ENCODE peak calls at places on chromosomes 4 and X, in six cellular contexts. One of them, this sample, is unnamed.

GRCh38 chr4:146582864-146583263 is 55.8 kb upstream of the POU4F2 start:
- DNase-seq in HCT116: peak; percentile 3
- DNase-seq in stomach: no peak
- DNase-seq in breast epithelium: no peak
- DNase-seq in spleen: no peak
- DNase-seq in GM12892: no peak
- DNase-seq in this sample: no peak

GRCh38 chrX:98357146-98357545 is 1473.4 kb downstream of the RPA4 start:
- DNase-seq in HCT116: no peak
- DNase-seq in spleen: no peak
- DNase-seq in stomach: no peak
- DNase-seq in GM12892: no peak
- DNase-seq in breast epithelium: no peak
- DNase-seq in this sample: no peak

GRCh38 chrX:153973127-153974002 is 811 bp downstream of the TMEM187 start:
- DNase-seq in spleen: peak; percentile 80
- DNase-seq in HCT116: no peak
- DNase-seq in GM12892: no peak
- DNase-seq in breast epithelium: no peak
- DNase-seq in stomach: no peak
- DNase-seq in this sample: no peak

GRCh38 chrX:109672239-109672638 is 47.3 kb upstream of the KCNE5 start:
- DNase-seq in GM12892: no peak
- DNase-seq in stomach: no peak
- DNase-seq in breast epithelium: no peak
- DNase-seq in HCT116: no peak
- DNase-seq in spleen: no peak
- DNase-seq in this sample: no peak

GRCh38 chr4:186642998-186643397 is 80.7 kb downstream of the FAT1 start:
- DNase-seq in HCT116: no peak
- DNase-seq in spleen: no peak
- DNase-seq in breast epithelium: no peak
- DNase-seq in GM12892: no peak
- DNase-seq in stomach: no peak
- DNase-seq in this sample: no peak

GRCh38 chr4:43331226-43332078 is 438.9 kb downstream of the GRXCR1 start:
- DNase-seq in spleen: no peak
- DNase-seq in HCT116: no peak
- DNase-seq in stomach: no peak
- DNase-seq in GM12892: no peak
- DNase-seq in breast epithelium: no peak
- DNase-seq in this sample: no peak

GRCh38 chrX:15376956-15377355 is 7.3 kb downstream of the VEGFD start:
- DNase-seq in breast epithelium: no peak
- DNase-seq in GM12892: no peak
- DNase-seq in spleen: no peak
- DNase-seq in stomach: no peak
- DNase-seq in HCT116: no peak
- DNase-seq in this sample: no peak

GRCh38 chr4:12270546-12270945 is 841.9 kb upstream of the HS3ST1 start:
- DNase-seq in spleen: no peak
- DNase-seq in stomach: no peak
- DNase-seq in breast epithelium: no peak
- DNase-seq in GM12892: no peak
- DNase-seq in HCT116: no peak
- DNase-seq in this sample: no peak

GRCh38 chr4:73021634-73022033 is 47.9 kb downstream of the COX18 start:
- DNase-seq in HCT116: peak; percentile 22
- DNase-seq in breast epithelium: no peak
- DNase-seq in GM12892: no peak
- DNase-seq in stomach: no peak
- DNase-seq in spleen: no peak
- DNase-seq in this sample: no peak

GRCh38 chr4:88244821-88245579 is 39.4 kb downstream of the PPM1K start:
- DNase-seq in stomach: no peak
- DNase-seq in breast epithelium: no peak
- DNase-seq in spleen: peak; percentile 89
- DNase-seq in GM12892: peak; percentile 27
- DNase-seq in HCT116: no peak
- DNase-seq in this sample: peak; percentile 47

GRCh38 chr4:41319553-41319952 is 62.8 kb downstream of the UCHL1 start:
- DNase-seq in spleen: no peak
- DNase-seq in HCT116: peak; percentile 49
- DNase-seq in stomach: no peak
- DNase-seq in GM12892: no peak
- DNase-seq in breast epithelium: no peak
- DNase-seq in this sample: no peak

GRCh38 chrX:74009041-74009440 is 294.9 kb upstream of the ZCCHC13 start:
- DNase-seq in stomach: no peak
- DNase-seq in GM12892: no peak
- DNase-seq in breast epithelium: no peak
- DNase-seq in HCT116: no peak
- DNase-seq in spleen: no peak
- DNase-seq in this sample: no peak

GRCh38 chr4:98260047-98260578 is 1.1 kb upstream of the RAP1GDS1 start:
- DNase-seq in GM12892: peak; percentile 15
- DNase-seq in stomach: peak; percentile 56
- DNase-seq in breast epithelium: peak; percentile 61
- DNase-seq in spleen: no peak
- DNase-seq in HCT116: peak; percentile 7
- DNase-seq in this sample: peak; percentile 47

GRCh38 chr4:98261291-98262271 is at the start of gene RAP1GDS1:
- DNase-seq in GM12892: peak; percentile 34
- DNase-seq in HCT116: peak; percentile 22
- DNase-seq in stomach: peak; percentile 39
- DNase-seq in breast epithelium: peak; percentile 51
- DNase-seq in spleen: peak; percentile 91
- DNase-seq in this sample: peak; percentile 57

GRCh38 chr4:98262431-98262830 is 1.2 kb downstream of the RAP1GDS1 start:
- DNase-seq in breast epithelium: no peak
- DNase-seq in spleen: no peak
- DNase-seq in HCT116: no peak
- DNase-seq in stomach: no peak
- DNase-seq in GM12892: no peak
- DNase-seq in this sample: no peak

DNA sequence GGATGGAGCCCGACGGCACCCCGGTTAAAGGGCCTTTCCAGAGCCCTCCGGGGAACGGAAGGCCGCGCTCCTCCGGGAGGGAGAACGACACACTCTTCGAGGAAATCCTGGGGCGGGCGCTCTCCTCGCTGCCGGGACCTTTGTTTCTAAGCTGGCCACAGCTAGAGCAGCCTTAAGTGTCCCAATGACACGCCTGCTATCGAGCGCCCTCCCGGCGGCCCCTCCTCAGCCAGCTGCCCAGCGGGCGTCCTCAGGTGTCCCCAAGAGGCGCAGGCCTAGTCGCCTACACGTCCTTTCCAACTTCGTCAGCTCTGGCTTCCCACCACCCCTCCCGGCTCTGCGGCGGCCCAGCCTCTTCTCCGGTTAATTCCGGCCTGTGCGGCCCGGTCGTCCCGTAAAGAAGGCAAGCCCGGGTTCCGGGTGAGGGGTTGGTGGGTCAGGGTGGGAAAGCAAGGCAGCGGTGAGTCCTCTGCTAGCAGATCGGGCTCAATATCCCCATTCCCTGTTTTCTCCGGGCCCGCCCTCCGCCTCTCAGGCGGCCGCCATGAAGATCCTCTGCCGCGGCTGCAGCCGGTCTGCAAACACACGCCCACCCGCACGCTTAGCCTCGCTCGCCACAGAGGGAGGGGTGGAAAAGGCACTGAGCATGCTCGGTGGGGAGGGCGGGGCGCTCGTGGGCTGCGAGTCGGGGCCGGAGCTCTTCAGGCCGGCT is 449 bp upstream of the RAP1GDS1 start:
- DNase-seq in spleen: peak; percentile 99
- DNase-seq in GM12892: peak; percentile 86
- DNase-seq in stomach: peak; percentile 94
- DNase-seq in breast epithelium: peak; percentile 93
- DNase-seq in HCT116: peak; percentile 89
- DNase-seq in this sample: peak; percentile 92
- TF ChIP-seq POLR2A in spleen: peak; percentile 81
- TF ChIP-seq POLR2A in GM12892: peak; percentile 69
- TF ChIP-seq POLR2A in stomach: peak; percentile 78
- TF ChIP-seq POLR2A in breast epithelium: peak; percentile 85
- TF ChIP-seq POLR2A in HCT116: peak; percentile 86
- TF ChIP-seq POLR2A in this sample: peak; percentile 97

DNA sequence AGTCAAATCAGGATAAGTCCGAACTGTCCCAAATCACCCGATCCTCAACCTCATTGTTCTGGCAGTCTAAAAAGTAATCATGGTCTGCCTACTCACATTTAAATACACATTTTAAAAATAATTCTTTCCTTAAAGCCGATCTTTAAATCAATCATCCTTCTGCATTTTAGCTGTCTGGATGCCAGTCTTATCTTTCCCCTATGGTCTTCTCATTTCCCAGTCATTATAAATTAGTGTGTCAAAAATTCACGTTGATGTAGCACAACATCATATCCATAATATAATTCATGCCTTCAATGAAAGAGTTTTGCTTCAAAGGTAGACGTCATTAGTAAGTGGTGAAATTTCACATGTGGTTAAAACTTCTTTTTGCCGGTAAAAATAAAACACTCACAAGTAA is 108.1 kb upstream of the FRG1 start:
- DNase-seq in GM12892: no peak
- DNase-seq in HCT116: no peak
- DNase-seq in spleen: no peak
- DNase-seq in breast epithelium: no peak
- DNase-seq in stomach: no peak
- DNase-seq in this sample: no peak
- TF ChIP-seq POLR2AphosphoS5 in GM12892: no peak
- TF ChIP-seq POLR2AphosphoS5 in HCT116: no peak
- TF ChIP-seq POLR2AphosphoS5 in spleen: no peak
- TF ChIP-seq POLR2AphosphoS5 in breast epithelium: no peak
- TF ChIP-seq POLR2AphosphoS5 in stomach: no peak
- TF ChIP-seq POLR2AphosphoS5 in this sample: no peak

DNA sequence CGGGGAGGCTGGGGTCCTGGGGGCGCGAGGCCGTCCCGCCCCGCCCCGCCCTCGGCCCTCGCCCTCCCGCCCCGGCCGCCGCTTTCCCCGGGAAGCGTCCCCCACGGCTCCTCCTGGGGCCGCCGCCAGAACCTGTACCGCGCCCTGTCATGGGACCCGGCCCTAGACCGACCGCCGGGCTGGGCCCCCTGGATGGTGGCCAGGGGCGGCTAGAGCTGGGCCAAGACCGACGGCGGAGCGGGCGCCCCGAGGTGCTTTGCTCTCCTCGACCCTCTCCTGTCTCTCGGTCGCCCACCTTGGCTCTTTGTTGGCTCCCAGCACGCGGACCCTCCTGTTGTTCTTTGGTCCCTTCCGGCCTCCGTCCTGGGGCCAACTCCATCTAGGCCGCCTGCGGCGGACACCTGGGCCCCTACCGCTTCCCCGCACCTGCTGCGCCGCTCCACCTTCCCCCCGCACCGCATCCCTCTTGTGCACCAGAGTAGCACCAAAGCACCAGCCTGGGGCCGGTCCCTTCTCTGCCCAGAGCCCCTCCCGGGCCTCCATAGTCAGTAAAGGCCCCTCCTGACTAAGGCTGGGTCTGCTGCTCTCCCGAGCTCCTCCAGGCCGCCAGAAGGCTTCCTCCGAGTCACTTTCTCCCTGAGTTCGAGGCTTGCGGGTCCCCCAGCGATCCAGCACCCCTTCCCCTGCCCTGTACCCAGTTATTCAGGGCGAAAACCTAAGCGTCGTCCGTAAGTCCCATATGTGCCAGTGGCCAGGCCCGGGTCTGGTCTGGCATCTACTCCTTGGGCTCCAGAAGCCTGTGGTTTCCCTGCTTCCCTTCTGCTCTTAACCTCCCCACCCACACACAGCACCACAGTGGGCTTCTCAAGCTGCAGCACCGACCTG is 587 bp downstream of the TACC3 start:
- DNase-seq in HCT116: no peak
- DNase-seq in spleen: peak; percentile 80
- DNase-seq in breast epithelium: no peak
- DNase-seq in stomach: no peak
- DNase-seq in GM12892: no peak
- DNase-seq in this sample: peak; percentile 24
- TF ChIP-seq POLR2A in HCT116: no peak
- TF ChIP-seq POLR2A in spleen: no peak
- TF ChIP-seq POLR2A in breast epithelium: no peak
- TF ChIP-seq POLR2A in stomach: no peak
- TF ChIP-seq POLR2A in GM12892: no peak
- TF ChIP-seq POLR2A in this sample: no peak

GRCh38 chr4:26484032-26484515 is 6.2 kb downstream of the CCKAR start:
- DNase-seq in HCT116: no peak
- DNase-seq in stomach: no peak
- DNase-seq in GM12892: no peak
- DNase-seq in breast epithelium: no peak
- DNase-seq in spleen: no peak
- DNase-seq in this sample: no peak

GRCh38 chr4:26484538-26484937 is 5.7 kb downstream of the CCKAR start:
- DNase-seq in stomach: no peak
- DNase-seq in GM12892: no peak
- DNase-seq in spleen: no peak
- DNase-seq in breast epithelium: no peak
- DNase-seq in HCT116: no peak
- DNase-seq in this sample: no peak

GRCh38 chr4:26485684-26486083 is 4.6 kb downstream of the CCKAR start:
- DNase-seq in spleen: no peak
- DNase-seq in GM12892: no peak
- DNase-seq in breast epithelium: no peak
- DNase-seq in HCT116: no peak
- DNase-seq in stomach: no peak
- DNase-seq in this sample: no peak

GRCh38 chr4:26478330-26478729 is 12.0 kb downstream of the CCKAR start:
- DNase-seq in stomach: no peak
- DNase-seq in breast epithelium: no peak
- DNase-seq in HCT116: no peak
- DNase-seq in spleen: no peak
- DNase-seq in GM12892: no peak
- DNase-seq in this sample: no peak

DNA sequence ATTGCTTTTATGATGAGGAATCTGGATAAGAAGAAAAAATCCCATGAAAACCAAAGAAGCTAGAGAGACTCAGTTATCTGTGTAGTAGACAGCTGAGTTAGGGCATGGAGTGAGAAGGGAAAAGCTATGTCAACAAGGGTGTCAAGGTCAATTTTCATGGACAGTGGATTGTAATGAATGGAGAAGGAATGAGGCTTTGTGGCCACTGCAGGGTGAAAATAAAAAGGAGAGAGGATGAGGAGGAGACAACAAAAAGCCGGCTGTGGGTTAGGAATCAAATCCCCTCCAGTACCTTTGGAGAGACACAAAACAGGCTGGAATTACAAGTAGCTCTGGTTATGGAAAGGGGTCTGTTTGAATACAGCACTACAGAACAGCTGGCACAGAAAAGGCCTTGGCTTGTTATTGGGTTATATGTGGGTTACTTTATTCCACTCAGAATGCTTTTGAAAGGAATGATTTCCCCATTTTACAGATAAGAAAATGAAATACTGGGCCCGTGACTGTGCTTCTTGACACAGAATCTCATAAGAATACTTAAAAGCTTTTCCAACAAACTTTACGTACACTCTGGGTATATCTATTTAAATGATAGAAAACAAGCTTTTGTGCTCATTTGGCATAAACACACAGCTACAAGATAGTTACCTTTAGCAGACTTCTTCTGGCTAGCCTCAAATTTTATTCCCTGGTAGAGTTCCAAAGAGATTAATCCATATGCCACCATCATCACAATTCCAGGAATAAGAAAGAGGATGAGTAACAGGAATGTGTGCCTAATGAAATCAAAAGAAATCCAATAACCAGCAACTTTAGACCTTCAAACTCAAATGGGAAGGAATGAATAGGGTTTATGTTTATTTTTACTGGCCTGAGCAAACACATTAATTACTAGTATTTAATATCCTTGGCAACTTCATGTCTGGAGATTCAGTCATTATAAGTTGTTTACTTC is 7.5 kb downstream of the CCKAR start:
- DNase-seq in breast epithelium: no peak
- DNase-seq in stomach: no peak
- DNase-seq in spleen: no peak
- DNase-seq in HCT116: no peak
- DNase-seq in GM12892: no peak
- DNase-seq in this sample: no peak
- TF ChIP-seq POLR2AphosphoS5 in breast epithelium: no peak
- TF ChIP-seq POLR2AphosphoS5 in stomach: peak; percentile 7
- TF ChIP-seq POLR2AphosphoS5 in spleen: no peak
- TF ChIP-seq POLR2AphosphoS5 in HCT116: no peak
- TF ChIP-seq POLR2AphosphoS5 in GM12892: no peak
- TF ChIP-seq POLR2AphosphoS5 in this sample: no peak

This sample was measured in upper lobe of left lung.